ENCODE peak calls at places on chromosomes 5 and 9, in nine cellular contexts. W is body of pancreas, F is type B pancreatic cell, D is omental fat pad, H is lower leg skin, C is nephron progenitor cell, X is ovary, L is pancreas, S is sigmoid colon. Z is an unnamed sample.

GRCh38 chr5:112634166-112634565 is 103.5 kb upstream of the APC start:
- DNase-seq in X (no peak), W (no peak), S (no peak), D (no peak), L (no peak), F (no peak), C (no peak), H (no peak), Z (no peak)

GRCh38 chr9:137055385-137056364 is 1.8 kb upstream of the ENTPD2 start:
- DNase-seq in S (peak; percentile 97), L (peak; percentile 95), C (no peak), H (peak; percentile 64), F (no peak), D (no peak), W (peak; percentile 98), X (peak; percentile 99), Z (no peak)

GRCh38 chr9:124458441-124458840 is 8.2 kb downstream of the ADGRD2 start:
- DNase-seq in H (no peak), X (no peak), W (no peak), S (peak; percentile 37), D (no peak), C (no peak), L (peak; percentile 41), F (no peak), Z (peak; percentile 43)

GRCh38 chr5:73160239-73160671 is 12.7 kb upstream of the TMEM174 start:
- DNase-seq in C (no peak), W (no peak), X (no peak), H (no peak), D (no peak), F (no peak), L (no peak), S (no peak), Z (no peak)

GRCh38 chr9:126397056-126397455 is 70.4 kb downstream of the MVB12B start:
- DNase-seq in C (no peak), S (no peak), F (no peak), H (no peak), W (no peak), D (no peak), L (no peak), X (no peak), Z (no peak)

GRCh38 chr9:95506438-95506691 is 10.4 kb downstream of the PTCH1 start:
- DNase-seq in D (no peak), W (peak; percentile 56), H (no peak), F (no peak), L (peak; percentile 69), X (peak; percentile 69), C (no peak), S (no peak), Z (no peak)

GRCh38 chr9:116250881-116251280 is 97.3 kb downstream of the PAPPA start:
- DNase-seq in F (no peak), L (no peak), W (no peak), X (no peak), D (no peak), S (no peak), C (no peak), H (no peak), Z (no peak)

GRCh38 chr5:124812771-124813358 is 66.4 kb upstream of the ZNF608 start:
- DNase-seq in C (no peak), F (no peak), L (no peak), D (no peak), S (no peak), H (no peak), W (no peak), X (no peak), Z (no peak)

GRCh38 chr9:134929560-134930158 is 11.9 kb upstream of the FCN1 start:
- DNase-seq in C (no peak), L (no peak), D (no peak), S (peak; percentile 67), H (no peak), X (peak; percentile 21), W (no peak), F (no peak), Z (peak; percentile 93)

GRCh38 chr5:69074664-69075521 is 18.9 kb upstream of the SLC30A5 start:
- DNase-seq in F (no peak), H (no peak), S (no peak), C (no peak), D (no peak), X (no peak), L (no peak), W (no peak), Z (no peak)

GRCh38 chr9:69444021-69444420 is 119.0 kb downstream of the ENTREP1 start:
- DNase-seq in W (no peak), C (no peak), H (no peak), L (no peak), X (no peak), S (no peak), D (no peak), F (no peak), Z (no peak)

GRCh38 chr5:111299067-111299481 is 74.9 kb downstream of the CAMK4 start:
- DNase-seq in D (no peak), W (no peak), H (no peak), C (no peak), X (no peak), S (peak; percentile 65), L (no peak), F (no peak), Z (no peak)

GRCh38 chr5:125826214-125826613 is 597.0 kb upstream of the GRAMD2B start:
- DNase-seq in D (no peak), C (no peak), H (no peak), L (no peak), S (no peak), W (no peak), X (no peak), F (no peak), Z (no peak)

GRCh38 chr5:74364507-74364906 is 276.0 kb downstream of the ENC1 start:
- DNase-seq in D (no peak), X (no peak), S (no peak), C (no peak), H (no peak), W (no peak), F (no peak), L (no peak), Z (no peak)

GRCh38 chr9:11275158-11275695 is 662.4 kb upstream of the PTPRD start:
- DNase-seq in L (no peak), F (no peak), W (peak; percentile 48), H (no peak), C (no peak), S (no peak), X (no peak), D (no peak), Z (no peak)

GRCh38 chr9:115640887-115641286 is 512.7 kb upstream of the PAPPA start:
- DNase-seq in X (no peak), W (no peak), D (no peak), L (no peak), C (no peak), S (no peak), H (no peak), F (no peak), Z (no peak)

GRCh38 chr5:17355585-17356346 is 138.3 kb downstream of the BASP1 start:
- DNase-seq in H (no peak), W (no peak), C (no peak), S (no peak), X (no peak), F (no peak), L (no peak), D (no peak), Z (no peak)

GRCh38 chr9:98362624-98363023 is 107.2 kb upstream of the TBC1D2 start:
- DNase-seq in C (no peak), W (no peak), F (no peak), D (no peak), X (no peak), S (no peak), L (no peak), H (no peak), Z (no peak)

GRCh38 chr5:10030219-10030831 is 219.4 kb downstream of the ATPSCKMT start:
- DNase-seq in F (no peak), X (no peak), L (no peak), C (peak; percentile 18), H (no peak), W (no peak), D (no peak), S (no peak), Z (no peak)
- TF ChIP-seq CTCF in F (peak; percentile 52), X (no peak), L (no peak), C (peak; percentile 39), H (no peak), W (no peak), D (no peak), S (no peak), Z (peak; percentile 71)

GRCh38 chr5:176319827-176320554 is 41.6 kb downstream of the KIAA1191 start:
- DNase-seq in L (no peak), H (no peak), C (no peak), S (no peak), F (no peak), X (no peak), W (no peak), D (no peak), Z (no peak)
- TF ChIP-seq CTCF in L (no peak), H (no peak), C (no peak), S (no peak), F (peak; percentile 48), X (no peak), W (no peak), D (no peak), Z (peak; percentile 57)

GRCh38 chr5:76678056-76678455 is 37.9 kb upstream of the F2R start:
- DNase-seq in H (no peak), L (no peak), F (no peak), W (no peak), X (no peak), C (no peak), S (no peak), D (no peak), Z (no peak)

GRCh38 chr5:76673125-76673524 is 42.8 kb upstream of the F2R start:
- DNase-seq in X (no peak), S (no peak), C (no peak), F (no peak), L (no peak), D (no peak), W (no peak), H (no peak), Z (no peak)

GRCh38 chr5:76675364-76675763 is 40.6 kb upstream of the F2R start:
- DNase-seq in F (no peak), L (no peak), D (no peak), C (no peak), H (no peak), W (no peak), X (no peak), S (no peak), Z (no peak)

GRCh38 chr5:76672242-76672641 is 43.7 kb upstream of the F2R start:
- DNase-seq in D (no peak), S (no peak), X (no peak), W (no peak), H (no peak), C (no peak), L (no peak), F (no peak), Z (no peak)

GRCh38 chr5:76674330-76675066 is 41.4 kb upstream of the F2R start:
- DNase-seq in W (no peak), C (no peak), H (no peak), S (no peak), X (no peak), F (no peak), L (no peak), D (no peak), Z (no peak)
- TF ChIP-seq CTCF in W (no peak), C (no peak), H (no peak), S (no peak), X (no peak), F (no peak), L (no peak), D (no peak), Z (no peak)

DNA sequence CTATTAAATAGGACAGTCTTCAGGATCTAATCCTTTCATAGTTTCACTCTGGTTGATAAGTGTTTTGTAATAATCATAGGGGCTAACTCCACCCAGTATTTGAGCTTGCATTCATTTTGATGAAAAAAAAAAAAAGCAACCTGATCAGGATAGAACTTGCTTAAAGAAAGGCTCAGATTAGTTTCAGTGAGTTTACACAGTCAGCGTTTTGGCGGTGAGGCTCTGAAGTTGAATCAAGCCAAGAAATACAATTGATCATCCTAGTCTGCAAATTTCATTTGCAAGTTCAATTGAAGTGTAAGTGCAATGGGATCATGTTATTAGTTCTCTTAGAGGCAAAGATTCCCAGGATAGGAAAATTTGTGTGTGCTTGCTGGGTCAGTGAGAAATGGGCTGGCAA is 159.7 kb upstream of the ELL2 start:
- DNase-seq in D (no peak), S (no peak), L (no peak), W (no peak), X (no peak), F (no peak), C (no peak), H (no peak), Z (no peak)
- TF ChIP-seq CTCF in D (no peak), S (no peak), L (no peak), W (no peak), X (no peak), F (no peak), C (no peak), H (no peak), Z (no peak)